ENCODE peak calls at places on chromosomes 1 and 21, in five cellular contexts. One of them, this sample, is unnamed.

GRCh38 chr1:195637474-195637873 is 970.8 kb downstream of the KCNT2 start:
- DNase-seq in neuronal stem cell: no peak
- DNase-seq in H9: no peak
- DNase-seq in H1: no peak
- DNase-seq in trophoblast cell: no peak
- DNase-seq in this sample: no peak

GRCh38 chr1:166350490-166350889 is 183.7 kb upstream of the FAM78B start:
- DNase-seq in neuronal stem cell: no peak
- DNase-seq in H9: peak
- DNase-seq in H1: no peak
- DNase-seq in trophoblast cell: no peak
- DNase-seq in this sample: no peak

GRCh38 chr1:186722711-186723309 is 42.6 kb upstream of the PTGS2 start:
- DNase-seq in neuronal stem cell: peak
- DNase-seq in H9: no peak
- DNase-seq in H1: no peak
- DNase-seq in trophoblast cell: peak
- DNase-seq in this sample: peak

GRCh38 chr1:66262233-66262632 is 271.7 kb upstream of the SGIP1 start:
- DNase-seq in neuronal stem cell: no peak
- DNase-seq in H9: no peak
- DNase-seq in H1: no peak
- DNase-seq in trophoblast cell: peak
- DNase-seq in this sample: peak

GRCh38 chr1:156167536-156167935 is 14.2 kb downstream of the SEMA4A start:
- DNase-seq in neuronal stem cell: no peak
- DNase-seq in H9: no peak
- DNase-seq in H1: no peak
- DNase-seq in trophoblast cell: no peak
- DNase-seq in this sample: no peak

GRCh38 chr1:191831572-191831971 is 326.7 kb upstream of the RGS18 start:
- DNase-seq in neuronal stem cell: no peak
- DNase-seq in H9: no peak
- DNase-seq in H1: no peak
- DNase-seq in trophoblast cell: peak
- DNase-seq in this sample: no peak

GRCh38 chr1:150363426-150364230 is at the start of gene RPRD2:
- DNase-seq in neuronal stem cell: peak
- DNase-seq in H9: peak
- DNase-seq in H1: peak
- DNase-seq in trophoblast cell: peak
- DNase-seq in this sample: peak

GRCh38 chr21:39125752-39126485 is 57.3 kb downstream of the PSMG1 start:
- DNase-seq in neuronal stem cell: peak
- DNase-seq in H9: peak
- DNase-seq in H1: peak
- DNase-seq in trophoblast cell: peak
- DNase-seq in this sample: peak

GRCh38 chr1:28735961-28736449 is 735 bp upstream of the YTHDF2 start:
- DNase-seq in neuronal stem cell: no peak
- DNase-seq in H9: no peak
- DNase-seq in H1: no peak
- DNase-seq in trophoblast cell: peak
- DNase-seq in this sample: no peak

GRCh38 chr1:34901919-34902318 is 27.5 kb downstream of the DLGAP3 start:
- DNase-seq in neuronal stem cell: no peak
- DNase-seq in H9: no peak
- DNase-seq in H1: no peak
- DNase-seq in trophoblast cell: no peak
- DNase-seq in this sample: no peak

GRCh38 chr1:197924516-197925123 is 7.4 kb downstream of the LHX9 start:
- DNase-seq in neuronal stem cell: peak
- DNase-seq in H9: no peak
- DNase-seq in H1: no peak
- DNase-seq in trophoblast cell: peak
- DNase-seq in this sample: peak

GRCh38 chr1:225772323-225772768 is 5.3 kb upstream of the SRP9 start:
- DNase-seq in neuronal stem cell: peak
- DNase-seq in H9: peak
- DNase-seq in H1: peak
- DNase-seq in trophoblast cell: peak
- DNase-seq in this sample: peak

GRCh38 chr1:99619583-99619982 is 26.3 kb upstream of the PALMD start:
- DNase-seq in neuronal stem cell: no peak
- DNase-seq in H9: no peak
- DNase-seq in H1: no peak
- DNase-seq in trophoblast cell: no peak
- DNase-seq in this sample: no peak

GRCh38 chr1:77220687-77221463 is 1.6 kb upstream of the PIGK start:
- DNase-seq in neuronal stem cell: no peak
- DNase-seq in H9: no peak
- DNase-seq in H1: no peak
- DNase-seq in trophoblast cell: peak
- DNase-seq in this sample: peak

GRCh38 chr1:44405804-44406743 is 1.0 kb downstream of the RNF220 start:
- DNase-seq in neuronal stem cell: no peak
- DNase-seq in H9: peak
- DNase-seq in H1: peak
- DNase-seq in trophoblast cell: no peak
- DNase-seq in this sample: peak

GRCh38 chr1:207335695-207336363 is 14.4 kb downstream of the CD55 start:
- DNase-seq in neuronal stem cell: no peak
- DNase-seq in H9: no peak
- DNase-seq in H1: no peak
- DNase-seq in trophoblast cell: peak
- DNase-seq in this sample: peak

GRCh38 chr21:31493350-31493880 is 149.4 kb upstream of the TIAM1 start:
- DNase-seq in neuronal stem cell: no peak
- DNase-seq in H9: no peak
- DNase-seq in H1: no peak
- DNase-seq in trophoblast cell: no peak
- DNase-seq in this sample: no peak

GRCh38 chr1:205648212-205648910 is 16.6 kb upstream of the ELK4 start:
- DNase-seq in neuronal stem cell: no peak
- DNase-seq in H9: no peak
- DNase-seq in H1: peak
- DNase-seq in trophoblast cell: no peak
- DNase-seq in this sample: no peak
- H2AK5ac ChIP-seq in neuronal stem cell: no peak
- H2AK5ac ChIP-seq in H9: no peak
- H2AK5ac ChIP-seq in H1: no peak
- H2AK5ac ChIP-seq in trophoblast cell: no peak
- H2AK5ac ChIP-seq in this sample: no peak

GRCh38 chr1:178344513-178345077 is 152.2 kb downstream of the CLEC20A start:
- DNase-seq in neuronal stem cell: no peak
- DNase-seq in H9: no peak
- DNase-seq in H1: no peak
- DNase-seq in trophoblast cell: peak
- DNase-seq in this sample: peak

GRCh38 chr1:178339834-178340233 is 156.9 kb downstream of the CLEC20A start:
- DNase-seq in neuronal stem cell: no peak
- DNase-seq in H9: no peak
- DNase-seq in H1: no peak
- DNase-seq in trophoblast cell: no peak
- DNase-seq in this sample: no peak

GRCh38 chr1:178345238-178345637 is 151.5 kb downstream of the CLEC20A start:
- DNase-seq in neuronal stem cell: no peak
- DNase-seq in H9: no peak
- DNase-seq in H1: no peak
- DNase-seq in trophoblast cell: peak
- DNase-seq in this sample: no peak

GRCh38 chr1:178341218-178341956 is 155.4 kb downstream of the CLEC20A start:
- DNase-seq in neuronal stem cell: peak
- DNase-seq in H9: peak
- DNase-seq in H1: peak
- DNase-seq in trophoblast cell: peak
- DNase-seq in this sample: peak

GRCh38 chr1:178345821-178346220 is 150.9 kb downstream of the CLEC20A start:
- DNase-seq in neuronal stem cell: no peak
- DNase-seq in H9: no peak
- DNase-seq in H1: no peak
- DNase-seq in trophoblast cell: no peak
- DNase-seq in this sample: no peak
- H2BK5ac ChIP-seq in neuronal stem cell: no peak
- H2BK5ac ChIP-seq in H9: no peak
- H2BK5ac ChIP-seq in H1: no peak
- H2BK5ac ChIP-seq in trophoblast cell: no peak
- H2BK5ac ChIP-seq in this sample: no peak

DNA sequence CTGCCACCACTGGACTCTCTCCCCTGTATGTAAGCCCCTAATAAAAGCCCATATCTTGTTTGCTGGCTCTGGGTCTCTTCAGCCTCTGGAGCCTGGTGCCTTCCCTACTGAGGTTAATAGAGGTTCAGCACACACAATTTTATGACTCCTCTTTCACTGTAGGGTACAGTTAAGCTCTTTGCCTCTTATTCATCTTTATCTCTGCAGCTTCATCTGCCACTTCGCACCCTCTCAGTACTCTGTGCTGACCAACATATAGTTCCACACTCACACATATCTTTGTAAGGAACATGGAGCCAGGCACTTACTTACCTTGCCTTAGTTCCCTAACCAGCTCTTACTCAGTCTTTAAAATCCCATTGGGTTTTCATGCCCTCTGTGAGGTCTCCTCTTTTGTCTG is 4.5 kb downstream of the BTBD8 start:
- DNase-seq in neuronal stem cell: no peak
- DNase-seq in H9: no peak
- DNase-seq in H1: no peak
- DNase-seq in trophoblast cell: no peak
- DNase-seq in this sample: no peak
- H2BK12ac ChIP-seq in neuronal stem cell: no peak
- H2BK12ac ChIP-seq in H9: no peak
- H2BK12ac ChIP-seq in H1: no peak
- H2BK12ac ChIP-seq in trophoblast cell: no peak
- H2BK12ac ChIP-seq in this sample: no peak

GRCh38 chr1:117239467-117239866 is 28.7 kb upstream of the VTCN1 start:
- DNase-seq in neuronal stem cell: no peak
- DNase-seq in H9: no peak
- DNase-seq in H1: no peak
- DNase-seq in trophoblast cell: no peak
- DNase-seq in this sample: no peak

GRCh38 chr1:117244306-117244705 is 33.6 kb upstream of the VTCN1 start:
- DNase-seq in neuronal stem cell: no peak
- DNase-seq in H9: no peak
- DNase-seq in H1: no peak
- DNase-seq in trophoblast cell: no peak
- DNase-seq in this sample: no peak

GRCh38 chr1:117241512-117241911 is 30.8 kb upstream of the VTCN1 start:
- DNase-seq in neuronal stem cell: no peak
- DNase-seq in H9: no peak
- DNase-seq in H1: no peak
- DNase-seq in trophoblast cell: no peak
- DNase-seq in this sample: no peak

GRCh38 chr1:117240547-117240946 is 29.8 kb upstream of the VTCN1 start:
- DNase-seq in neuronal stem cell: no peak
- DNase-seq in H9: no peak
- DNase-seq in H1: no peak
- DNase-seq in trophoblast cell: no peak
- DNase-seq in this sample: no peak

GRCh38 chr1:117244971-117245370 is 34.2 kb upstream of the VTCN1 start:
- DNase-seq in neuronal stem cell: no peak
- DNase-seq in H9: no peak
- DNase-seq in H1: no peak
- DNase-seq in trophoblast cell: no peak
- DNase-seq in this sample: no peak
- H2AK5ac ChIP-seq in neuronal stem cell: no peak
- H2AK5ac ChIP-seq in H9: no peak
- H2AK5ac ChIP-seq in H1: no peak
- H2AK5ac ChIP-seq in trophoblast cell: no peak
- H2AK5ac ChIP-seq in this sample: no peak

DNA sequence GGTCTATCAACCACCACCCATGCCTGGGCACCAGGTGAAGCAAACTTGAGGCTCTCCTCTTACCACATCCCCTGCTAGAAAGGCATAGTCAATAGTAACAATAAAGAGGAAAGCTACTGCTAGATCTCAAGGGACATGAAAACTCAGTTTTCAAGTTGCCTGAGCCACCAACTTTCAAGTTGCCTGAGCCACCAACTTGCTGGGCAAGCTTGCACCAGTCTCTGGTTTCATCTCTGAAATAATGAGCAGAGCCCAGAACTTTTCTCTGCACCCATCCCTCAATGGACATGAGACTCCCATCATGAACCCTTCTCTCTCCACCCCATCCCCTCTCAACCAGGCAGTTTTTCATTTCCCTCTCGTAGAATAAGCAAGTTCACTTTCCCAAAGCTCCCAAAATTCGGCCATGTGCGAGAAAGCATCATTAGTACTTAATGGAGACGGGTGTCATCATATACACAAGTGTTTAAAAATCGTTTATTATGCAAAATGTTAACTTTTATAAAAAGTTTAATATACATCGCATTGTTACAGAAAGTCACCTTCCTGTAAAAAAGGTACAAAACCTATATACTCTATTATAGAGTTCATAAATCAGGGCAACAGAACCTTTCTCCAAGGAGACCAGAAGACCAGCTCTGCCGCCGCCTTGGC is 1.7 kb downstream of the ID3 start:
- DNase-seq in neuronal stem cell: no peak
- DNase-seq in H9: no peak
- DNase-seq in H1: no peak
- DNase-seq in trophoblast cell: no peak
- DNase-seq in this sample: no peak
- H2BK5ac ChIP-seq in neuronal stem cell: no peak
- H2BK5ac ChIP-seq in H9: no peak
- H2BK5ac ChIP-seq in H1: peak
- H2BK5ac ChIP-seq in trophoblast cell: peak
- H2BK5ac ChIP-seq in this sample: no peak

DNA sequence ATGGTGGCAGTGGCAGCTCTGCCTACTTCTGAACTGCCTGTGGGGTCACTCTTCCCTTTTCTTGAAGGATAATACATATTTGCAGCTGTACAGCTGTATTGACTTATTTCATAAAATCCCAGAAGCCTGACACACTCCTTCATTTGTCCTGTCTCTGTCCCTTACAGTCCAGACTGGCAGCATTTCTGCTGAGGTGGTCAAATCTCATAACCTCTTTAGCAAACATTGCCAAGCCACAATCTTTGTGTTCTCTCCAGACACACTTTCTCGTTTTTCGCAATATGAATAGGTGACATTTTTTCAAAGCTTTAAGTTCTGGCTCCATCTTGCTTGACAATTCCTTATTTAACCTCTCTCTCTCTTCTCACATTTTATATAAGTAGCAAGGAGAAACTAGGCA is 15.2 kb downstream of the LY9 start:
- DNase-seq in neuronal stem cell: no peak
- DNase-seq in H9: no peak
- DNase-seq in H1: no peak
- DNase-seq in trophoblast cell: peak
- DNase-seq in this sample: no peak
- H2BK12ac ChIP-seq in neuronal stem cell: no peak
- H2BK12ac ChIP-seq in H9: no peak
- H2BK12ac ChIP-seq in H1: peak
- H2BK12ac ChIP-seq in trophoblast cell: peak
- H2BK12ac ChIP-seq in this sample: no peak

This sample was measured in mesenchymal stem cell.